ENCODE peak calls at places on chromosomes 1 and 21, in ten cellular contexts. E, O, C, W, T, I, A, B, F and Y are unnamed samples.
A peak's percentile ranks its signal among the peaks of the same experiment; 100 is the strongest.

GRCh38 chr1:35454175-35454574 is 103.0 kb downstream of the KIAA0319L start:
- DNase-seq in E (no peak), O (no peak), C (no peak), W (no peak), T (no peak), I (no peak), A (no peak), B (no peak), F (no peak), Y (no peak)

GRCh38 chr1:206738370-206739366 is 31.9 kb upstream of the IL19 start:
- DNase-seq in E (no peak), O (no peak), C (no peak), W (peak; percentile 56), T (peak; percentile 17), I (no peak), A (peak; percentile 47), B (peak; percentile 23), F (no peak), Y (no peak)

GRCh38 chr1:234148350-234148749 is 224.9 kb upstream of the COA6 start:
- DNase-seq in E (no peak), O (no peak), C (no peak), W (no peak), T (no peak), I (no peak), A (no peak), B (no peak), F (no peak), Y (no peak)

GRCh38 chr1:19179597-19180271 is 30.3 kb downstream of the UBR4 start:
- DNase-seq in E (no peak), O (no peak), C (peak; percentile 6), W (peak; percentile 11), T (peak; percentile 33), I (no peak), A (peak; percentile 19), B (peak; percentile 11), F (no peak), Y (no peak)

GRCh38 chr1:31767225-31767624 is 3.1 kb upstream of the ADGRB2 start:
- DNase-seq in E (no peak), O (no peak), C (no peak), W (no peak), T (no peak), I (no peak), A (no peak), B (no peak), F (no peak), Y (no peak)

GRCh38 chr1:7646981-7647901 is 123.9 kb upstream of the VAMP3 start:
- DNase-seq in E (peak; percentile 42), O (peak; percentile 77), C (peak; percentile 46), W (peak; percentile 80), T (no peak), I (peak; percentile 81), A (peak; percentile 50), B (peak; percentile 81), F (peak; percentile 81), Y (peak; percentile 96)

GRCh38 chr21:8989261-8989882 is 1532.0 kb upstream of the TPTE start:
- DNase-seq in E (no peak), O (no peak), C (no peak), W (no peak), T (peak; percentile 95), I (no peak), A (no peak), B (no peak), F (no peak), Y (no peak)

GRCh38 chr1:181559142-181559541 is 75.8 kb downstream of the CACNA1E start:
- DNase-seq in E (no peak), O (no peak), C (no peak), W (no peak), T (no peak), I (no peak), A (no peak), B (no peak), F (no peak), Y (no peak)

GRCh38 chr1:216665381-216665780 is 57.8 kb downstream of the ESRRG start:
- DNase-seq in E (no peak), O (no peak), C (no peak), W (peak; percentile 66), T (no peak), I (no peak), A (no peak), B (no peak), F (no peak), Y (no peak)

GRCh38 chr1:94160811-94161210 is 39.9 kb upstream of the ABCA4 start:
- DNase-seq in E (no peak), O (no peak), C (no peak), W (peak; percentile 59), T (peak; percentile 6), I (no peak), A (no peak), B (no peak), F (no peak), Y (no peak)

GRCh38 chr1:40593449-40594186 is 62.2 kb downstream of the ZNF684 start:
- DNase-seq in E (no peak), O (no peak), C (no peak), W (no peak), T (no peak), I (no peak), A (no peak), B (no peak), F (no peak), Y (no peak)

GRCh38 chr1:109501644-109502367 is 7.7 kb downstream of the AMIGO1 start:
- DNase-seq in E (no peak), O (no peak), C (no peak), W (no peak), T (no peak), I (peak; percentile 5), A (no peak), B (no peak), F (no peak), Y (no peak)

GRCh38 chr1:153922838-153923652 is at the start of gene GATAD2B:
- DNase-seq in E (peak; percentile 99), O (peak; percentile 99), C (peak; percentile 97), W (peak; percentile 100), T (peak; percentile 99), I (peak; percentile 97), A (peak; percentile 100), B (peak; percentile 98), F (peak; percentile 99), Y (peak; percentile 91)

GRCh38 chr1:96962807-96963206 is 241.2 kb downstream of the PTBP2 start:
- DNase-seq in E (no peak), O (no peak), C (no peak), W (peak; percentile 19), T (no peak), I (no peak), A (no peak), B (no peak), F (no peak), Y (no peak)

GRCh38 chr1:51488372-51489050 is 30.6 kb downstream of the EPS15 start:
- DNase-seq in E (no peak), O (no peak), C (no peak), W (no peak), T (no peak), I (no peak), A (peak; percentile 27), B (no peak), F (no peak), Y (no peak)

GRCh38 chr1:3031401-3032221 is 10.3 kb downstream of the ACTRT2 start:
- DNase-seq in E (no peak), O (no peak), C (no peak), W (no peak), T (no peak), I (no peak), A (no peak), B (no peak), F (peak; percentile 32), Y (no peak)

GRCh38 chr21:44931501-44932365 is 8.1 kb upstream of the SLX9 start:
- DNase-seq in E (no peak), O (no peak), C (no peak), W (no peak), T (no peak), I (no peak), A (no peak), B (no peak), F (no peak), Y (no peak)